ENCODE peak calls at places on chromosomes 3 and 15, in ten cellular contexts. S is EL, L is RWPE1, E is IMR-90, G is T1000, A is NCI-H187, F is HT1080, D is HT-29, M is keratinocyte, O is stromal cell of bone marrow. V is an unnamed sample.

GRCh38 chr3:187615630-187616029 is 54.6 kb downstream of the SST start:
- DNase-seq in L (no peak), G (no peak), M (no peak), F (no peak), S (no peak), A (no peak), O (no peak), D (no peak), E (no peak), V (no peak)

GRCh38 chr3:194135806-194136518 is at the start of gene HES1:
- DNase-seq in M (peak; percentile 89), G (no peak), O (peak; percentile 92), F (peak; percentile 98), S (peak; percentile 97), D (peak; percentile 98), E (peak; percentile 97), L (peak; percentile 95), A (no peak), V (peak; percentile 70)

GRCh38 chr3:133955892-133956291 is 60.2 kb upstream of the RAB6B start:
- DNase-seq in F (no peak), G (no peak), M (no peak), A (no peak), L (no peak), S (no peak), O (no peak), D (no peak), E (no peak), V (peak; percentile 60)

GRCh38 chr3:196096382-196096953 is 14.6 kb upstream of the TFRC start:
- DNase-seq in A (no peak), O (no peak), E (no peak), G (no peak), D (no peak), M (no peak), S (no peak), F (no peak), L (no peak), V (no peak)

GRCh38 chr3:16072420-16073110 is 101.9 kb upstream of the GALNT15 start:
- DNase-seq in L (no peak), A (no peak), O (no peak), M (no peak), F (peak; percentile 66), G (no peak), S (peak; percentile 56), E (peak; percentile 82), D (no peak), V (no peak)

GRCh38 chr3:134651347-134652041 is 672 bp upstream of the KY start:
- DNase-seq in E (peak; percentile 26), F (no peak), A (no peak), D (no peak), G (peak; percentile 23), S (peak; percentile 31), M (no peak), L (no peak), O (no peak), V (no peak)

GRCh38 chr3:48268381-48268935 is 27.6 kb downstream of the ZNF589 start:
- DNase-seq in A (peak; percentile 54), E (no peak), G (no peak), D (peak; percentile 82), F (no peak), O (no peak), S (no peak), M (peak; percentile 95), L (peak; percentile 57), V (peak; percentile 3)

GRCh38 chr15:64928626-64929220 is 17.0 kb downstream of the ANKDD1A start:
- DNase-seq in M (no peak), E (no peak), A (no peak), F (no peak), S (no peak), D (no peak), L (no peak), O (no peak), G (no peak), V (no peak)

GRCh38 chr3:87977765-87978164 is 81.0 kb downstream of the CGGBP1 start:
- DNase-seq in S (no peak), E (no peak), A (no peak), F (no peak), O (no peak), G (no peak), L (no peak), D (no peak), M (no peak), V (no peak)

GRCh38 chr3:70861855-70862254 is 549.4 kb upstream of the MDFIC2 start:
- DNase-seq in S (peak; percentile 54), F (no peak), M (no peak), A (no peak), E (peak; percentile 91), O (peak; percentile 76), D (no peak), G (no peak), L (no peak), V (no peak)

GRCh38 chr3:16200411-16200810 is 25.9 kb downstream of the GALNT15 start:
- DNase-seq in O (no peak), A (no peak), M (peak; percentile 28), F (peak; percentile 85), D (no peak), L (no peak), G (no peak), E (peak; percentile 67), S (peak; percentile 33), V (no peak)

GRCh38 chr3:159144891-159145290 is 343.0 kb downstream of the MFSD1 start:
- DNase-seq in A (no peak), O (no peak), L (no peak), D (no peak), M (no peak), E (no peak), S (no peak), F (no peak), G (no peak), V (no peak)

GRCh38 chr3:123635220-123635619 is 50.4 kb upstream of the HACD2 start:
- DNase-seq in G (peak; percentile 36), S (no peak), M (no peak), A (no peak), L (no peak), O (no peak), F (peak; percentile 53), D (no peak), E (peak; percentile 34), V (peak; percentile 72)

GRCh38 chr3:43726511-43726910 is 35.8 kb downstream of the ABHD5 start:
- DNase-seq in S (no peak), M (no peak), L (no peak), A (no peak), O (peak; percentile 74), F (no peak), D (no peak), G (no peak), E (peak; percentile 68), V (no peak)

GRCh38 chr15:41992151-41992802 is 19.9 kb upstream of the EHD4 start:
- DNase-seq in G (no peak), E (no peak), L (no peak), D (no peak), M (no peak), S (no peak), O (no peak), A (no peak), F (no peak), V (no peak)

GRCh38 chr3:70519913-70520659 is 207.6 kb upstream of the MDFIC2 start:
- DNase-seq in M (no peak), A (no peak), S (no peak), G (no peak), L (no peak), E (peak; percentile 24), F (no peak), O (peak; percentile 52), D (no peak), V (no peak)

V was measured in NCI-H2107.